ENCODE peak calls at places on chromosomes 13 and 19, in seven cellular contexts. I is T-helper 17 cell; N is pancreas; C is CD8-positive, alpha-beta T cell; Z is activated CD4-positive, alpha-beta T cell treated with anti-CD3 and anti-CD28 coated beads, Interleukin-2, amount 50 U/mL, for 24 hours; X is activated CD4-positive, CD25-positive, alpha-beta regulatory T cell; A is HTR-8/SVneo. P is an unnamed sample.

GRCh38 chr19:32178401-32178800 is 167.0 kb upstream of the ZNF507 start:
- DNase-seq in X (no peak), A (no peak), N (no peak), Z (no peak), I (no peak), C (no peak), P (no peak)

GRCh38 chr13:48155850-48156249 is 60.9 kb upstream of the MED4 start:
- DNase-seq in I (no peak), N (no peak), A (peak; percentile 25), C (peak; percentile 31), X (no peak), Z (peak; percentile 35), P (peak; percentile 85)

GRCh38 chr19:56595548-56595899 is 422 bp downstream of the ZNF71 start:
- DNase-seq in N (no peak), C (no peak), A (no peak), Z (no peak), I (no peak), X (no peak), P (no peak)

GRCh38 chr19:46616631-46617322 is 8.1 kb downstream of the PTGIR start:
- DNase-seq in I (no peak), A (peak; percentile 73), N (peak; percentile 86), C (no peak), X (no peak), Z (no peak), P (peak; percentile 89)

GRCh38 chr13:40518481-40518882 is 148.0 kb downstream of the FOXO1 start:
- DNase-seq in N (peak; percentile 73), Z (peak; percentile 84), C (peak; percentile 9), A (no peak), I (no peak), X (no peak), P (no peak)

GRCh38 chr19:42066075-42066754 is 3.8 kb downstream of the GRIK5 start:
- DNase-seq in I (no peak), N (no peak), X (no peak), C (no peak), Z (no peak), A (no peak), P (peak; percentile 47)

GRCh38 chr13:95676100-95676774 is 702 bp upstream of the DNAJC3 start:
- DNase-seq in A (no peak), Z (peak; percentile 4), N (no peak), I (no peak), X (peak; percentile 2), C (peak; percentile 21), P (peak; percentile 72)

GRCh38 chr19:3471954-3472655 is 8.2 kb downstream of the SMIM24 start:
- DNase-seq in I (no peak), C (peak; percentile 57), N (no peak), X (no peak), Z (no peak), A (no peak), P (peak; percentile 52)

GRCh38 chr19:10086032-10086903 is at the start of gene SHFL:
- DNase-seq in X (peak; percentile 84), I (peak; percentile 86), C (peak; percentile 84), N (peak; percentile 76), A (peak; percentile 94), Z (peak; percentile 61), P (peak; percentile 75)

GRCh38 chr19:328025-328505 is 16.5 kb downstream of the MIER2 start:
- DNase-seq in Z (no peak), X (no peak), A (no peak), I (no peak), C (no peak), N (no peak), P (no peak)

GRCh38 chr13:89862691-89863036 is 1484.8 kb upstream of the MIR17HG start:
- DNase-seq in A (no peak), N (no peak), X (no peak), C (no peak), Z (no peak), I (no peak), P (no peak)

GRCh38 chr13:48201044-48201443 is 32.0 kb upstream of the ITM2B start:
- DNase-seq in N (peak; percentile 46), I (no peak), C (no peak), X (no peak), A (no peak), Z (no peak), P (no peak)

GRCh38 chr13:25494708-25495411 is 123.1 kb downstream of the ATP8A2 start:
- DNase-seq in I (no peak), A (no peak), N (no peak), C (no peak), X (no peak), Z (no peak), P (no peak)

GRCh38 chr13:77918391-77919261 is at the start of gene EDNRB:
- DNase-seq in I (no peak), N (peak; percentile 19), A (no peak), X (no peak), C (no peak), Z (no peak), P (no peak)

GRCh38 chr19:17159466-17160393 is 55.4 kb upstream of the USE1 start:
- DNase-seq in Z (no peak), X (no peak), C (no peak), N (no peak), A (no peak), I (no peak), P (no peak)

GRCh38 chr19:5398693-5399057 is 56.5 kb upstream of the ZNRF4 start:
- DNase-seq in Z (no peak), N (no peak), A (no peak), I (no peak), C (no peak), X (no peak), P (no peak)

GRCh38 chr13:20686863-20687579 is 16.5 kb upstream of the IL17D start:
- DNase-seq in A (no peak), Z (no peak), N (no peak), I (no peak), C (no peak), X (no peak), P (no peak)

GRCh38 chr13:45950343-45950995 is 98.9 kb upstream of the SIAH3 start:
- DNase-seq in A (no peak), Z (no peak), C (no peak), I (no peak), N (no peak), X (no peak), P (peak; percentile 32)

GRCh38 chr19:21604351-21604926 is 99.0 kb downstream of the ZNF429 start:
- DNase-seq in X (no peak), A (no peak), I (no peak), N (no peak), C (no peak), Z (no peak), P (peak; percentile 19)

GRCh38 chr13:51154029-51154555 is 43.0 kb upstream of the C13orf42 start:
- DNase-seq in C (no peak), Z (no peak), I (no peak), N (no peak), X (no peak), A (no peak), P (no peak)

GRCh38 chr19:9109959-9110358 is 2.7 kb upstream of the OR7G2 start:
- DNase-seq in N (no peak), I (no peak), Z (no peak), C (no peak), A (no peak), X (no peak), P (no peak)

GRCh38 chr19:34794289-34794960 is 21.4 kb upstream of the ZNF599 start:
- DNase-seq in C (no peak), X (no peak), N (no peak), I (no peak), A (no peak), Z (no peak), P (no peak)

GRCh38 chr13:27442797-27443196 is 7.6 kb downstream of the MTIF3 start:
- DNase-seq in N (no peak), C (no peak), I (no peak), A (no peak), X (no peak), Z (no peak), P (no peak)

GRCh38 chr13:80040219-80040976 is 300.5 kb downstream of the SPRY2 start:
- DNase-seq in N (no peak), C (no peak), I (no peak), Z (no peak), A (peak; percentile 28), X (no peak), P (no peak)

GRCh38 chr19:31354316-31354715 is 5.1 kb upstream of the TSHZ3 start:
- DNase-seq in N (no peak), A (no peak), Z (no peak), I (no peak), C (no peak), X (no peak), P (no peak)